ENCODE peak calls at places on chromosomes 4 and X, in nine cellular contexts. One of them, this sample, is unnamed.

GRCh38 chr4:154208424-154208823 is 283.2 kb downstream of the DCHS2 start:
- DNase-seq in astrocyte: no peak
- DNase-seq in activated T-helper 9 cell treated with anti-CD3 and anti-CD28 coated beads, Interleukin-2, amount 50 U/mL, for 16 hours: no peak
- DNase-seq in stimulated activated CD4-positive, alpha-beta T cell treated with anti-CD3 and anti-CD28 coated beads, Interleukin-12 subunit alpha, Interleukin-12 subunit beta, amount 100 ng/mL, for 24 hours: no peak
- DNase-seq in H9: peak; percentile 89
- DNase-seq in RPMI8226: no peak
- DNase-seq in bronchial epithelial cell: peak; percentile 54
- DNase-seq in GM12878: no peak
- DNase-seq in Right ventricle myocardium superior: no peak
- DNase-seq in this sample: no peak

GRCh38 chrX:110188701-110189558 is 129.0 kb downstream of the AMMECR1 start:
- DNase-seq in activated T-helper 9 cell treated with anti-CD3 and anti-CD28 coated beads, Interleukin-2, amount 50 U/mL, for 16 hours: no peak
- DNase-seq in GM12878: no peak
- DNase-seq in Right ventricle myocardium superior: no peak
- DNase-seq in H9: no peak
- DNase-seq in astrocyte: no peak
- DNase-seq in RPMI8226: no peak
- DNase-seq in bronchial epithelial cell: no peak
- DNase-seq in stimulated activated CD4-positive, alpha-beta T cell treated with anti-CD3 and anti-CD28 coated beads, Interleukin-12 subunit alpha, Interleukin-12 subunit beta, amount 100 ng/mL, for 24 hours: no peak
- DNase-seq in this sample: no peak

GRCh38 chrX:47145408-47146120 is 543 bp downstream of the RBM10 start:
- DNase-seq in stimulated activated CD4-positive, alpha-beta T cell treated with anti-CD3 and anti-CD28 coated beads, Interleukin-12 subunit alpha, Interleukin-12 subunit beta, amount 100 ng/mL, for 24 hours: no peak
- DNase-seq in RPMI8226: no peak
- DNase-seq in activated T-helper 9 cell treated with anti-CD3 and anti-CD28 coated beads, Interleukin-2, amount 50 U/mL, for 16 hours: no peak
- DNase-seq in bronchial epithelial cell: no peak
- DNase-seq in Right ventricle myocardium superior: no peak
- DNase-seq in H9: no peak
- DNase-seq in astrocyte: no peak
- DNase-seq in GM12878: no peak
- DNase-seq in this sample: no peak

GRCh38 chr4:90057091-90057490 is 70.1 kb upstream of the CCSER1 start:
- DNase-seq in RPMI8226: no peak
- DNase-seq in stimulated activated CD4-positive, alpha-beta T cell treated with anti-CD3 and anti-CD28 coated beads, Interleukin-12 subunit alpha, Interleukin-12 subunit beta, amount 100 ng/mL, for 24 hours: no peak
- DNase-seq in H9: no peak
- DNase-seq in activated T-helper 9 cell treated with anti-CD3 and anti-CD28 coated beads, Interleukin-2, amount 50 U/mL, for 16 hours: no peak
- DNase-seq in bronchial epithelial cell: no peak
- DNase-seq in astrocyte: no peak
- DNase-seq in GM12878: no peak
- DNase-seq in Right ventricle myocardium superior: no peak
- DNase-seq in this sample: no peak

GRCh38 chr4:67288964-67289363 is 256.3 kb downstream of the CENPC start:
- DNase-seq in Right ventricle myocardium superior: no peak
- DNase-seq in bronchial epithelial cell: peak; percentile 3
- DNase-seq in stimulated activated CD4-positive, alpha-beta T cell treated with anti-CD3 and anti-CD28 coated beads, Interleukin-12 subunit alpha, Interleukin-12 subunit beta, amount 100 ng/mL, for 24 hours: peak; percentile 15
- DNase-seq in H9: peak; percentile 57
- DNase-seq in GM12878: no peak
- DNase-seq in astrocyte: no peak
- DNase-seq in activated T-helper 9 cell treated with anti-CD3 and anti-CD28 coated beads, Interleukin-2, amount 50 U/mL, for 16 hours: no peak
- DNase-seq in RPMI8226: peak; percentile 16
- DNase-seq in this sample: peak; percentile 45

GRCh38 chrX:17633546-17633945 is 103.7 kb upstream of the SCML1 start:
- DNase-seq in bronchial epithelial cell: no peak
- DNase-seq in activated T-helper 9 cell treated with anti-CD3 and anti-CD28 coated beads, Interleukin-2, amount 50 U/mL, for 16 hours: no peak
- DNase-seq in astrocyte: no peak
- DNase-seq in stimulated activated CD4-positive, alpha-beta T cell treated with anti-CD3 and anti-CD28 coated beads, Interleukin-12 subunit alpha, Interleukin-12 subunit beta, amount 100 ng/mL, for 24 hours: no peak
- DNase-seq in GM12878: no peak
- DNase-seq in RPMI8226: no peak
- DNase-seq in Right ventricle myocardium superior: no peak
- DNase-seq in H9: no peak
- DNase-seq in this sample: no peak

GRCh38 chrX:45849261-45849660 is 648.6 kb upstream of the DIPK2B start:
- DNase-seq in H9: no peak
- DNase-seq in bronchial epithelial cell: peak; percentile 84
- DNase-seq in astrocyte: peak; percentile 89
- DNase-seq in GM12878: no peak
- DNase-seq in RPMI8226: peak; percentile 58
- DNase-seq in Right ventricle myocardium superior: no peak
- DNase-seq in stimulated activated CD4-positive, alpha-beta T cell treated with anti-CD3 and anti-CD28 coated beads, Interleukin-12 subunit alpha, Interleukin-12 subunit beta, amount 100 ng/mL, for 24 hours: no peak
- DNase-seq in activated T-helper 9 cell treated with anti-CD3 and anti-CD28 coated beads, Interleukin-2, amount 50 U/mL, for 16 hours: no peak
- DNase-seq in this sample: no peak

GRCh38 chr4:78784255-78784654 is 8.1 kb downstream of the BMP2K start:
- DNase-seq in Right ventricle myocardium superior: no peak
- DNase-seq in H9: no peak
- DNase-seq in RPMI8226: no peak
- DNase-seq in activated T-helper 9 cell treated with anti-CD3 and anti-CD28 coated beads, Interleukin-2, amount 50 U/mL, for 16 hours: no peak
- DNase-seq in astrocyte: peak; percentile 95
- DNase-seq in stimulated activated CD4-positive, alpha-beta T cell treated with anti-CD3 and anti-CD28 coated beads, Interleukin-12 subunit alpha, Interleukin-12 subunit beta, amount 100 ng/mL, for 24 hours: no peak
- DNase-seq in bronchial epithelial cell: peak; percentile 27
- DNase-seq in GM12878: no peak
- DNase-seq in this sample: no peak

GRCh38 chr4:47209833-47210232 is 178.5 kb downstream of the GABRB1 start:
- DNase-seq in stimulated activated CD4-positive, alpha-beta T cell treated with anti-CD3 and anti-CD28 coated beads, Interleukin-12 subunit alpha, Interleukin-12 subunit beta, amount 100 ng/mL, for 24 hours: no peak
- DNase-seq in GM12878: no peak
- DNase-seq in astrocyte: peak; percentile 92
- DNase-seq in activated T-helper 9 cell treated with anti-CD3 and anti-CD28 coated beads, Interleukin-2, amount 50 U/mL, for 16 hours: no peak
- DNase-seq in bronchial epithelial cell: peak; percentile 69
- DNase-seq in Right ventricle myocardium superior: no peak
- DNase-seq in H9: no peak
- DNase-seq in RPMI8226: no peak
- DNase-seq in this sample: no peak

GRCh38 chr4:114807759-114808404 is 209.3 kb downstream of the UGT8 start:
- DNase-seq in Right ventricle myocardium superior: peak; percentile 31
- DNase-seq in H9: peak; percentile 71
- DNase-seq in RPMI8226: peak; percentile 37
- DNase-seq in activated T-helper 9 cell treated with anti-CD3 and anti-CD28 coated beads, Interleukin-2, amount 50 U/mL, for 16 hours: peak; percentile 1
- DNase-seq in bronchial epithelial cell: peak; percentile 26
- DNase-seq in astrocyte: no peak
- DNase-seq in stimulated activated CD4-positive, alpha-beta T cell treated with anti-CD3 and anti-CD28 coated beads, Interleukin-12 subunit alpha, Interleukin-12 subunit beta, amount 100 ng/mL, for 24 hours: peak; percentile 3
- DNase-seq in GM12878: no peak
- DNase-seq in this sample: peak; percentile 65

GRCh38 chr4:10457255-10457801 is at the start of gene ZNF518B:
- DNase-seq in bronchial epithelial cell: peak; percentile 42
- DNase-seq in Right ventricle myocardium superior: peak; percentile 85
- DNase-seq in astrocyte: peak; percentile 31
- DNase-seq in RPMI8226: peak; percentile 73
- DNase-seq in GM12878: no peak
- DNase-seq in activated T-helper 9 cell treated with anti-CD3 and anti-CD28 coated beads, Interleukin-2, amount 50 U/mL, for 16 hours: peak; percentile 70
- DNase-seq in stimulated activated CD4-positive, alpha-beta T cell treated with anti-CD3 and anti-CD28 coated beads, Interleukin-12 subunit alpha, Interleukin-12 subunit beta, amount 100 ng/mL, for 24 hours: peak; percentile 63
- DNase-seq in H9: peak; percentile 74
- DNase-seq in this sample: peak; percentile 84

GRCh38 chr4:147741190-147741788 is 9.4 kb downstream of the ARHGAP10 start:
- DNase-seq in H9: no peak
- DNase-seq in stimulated activated CD4-positive, alpha-beta T cell treated with anti-CD3 and anti-CD28 coated beads, Interleukin-12 subunit alpha, Interleukin-12 subunit beta, amount 100 ng/mL, for 24 hours: no peak
- DNase-seq in Right ventricle myocardium superior: no peak
- DNase-seq in RPMI8226: no peak
- DNase-seq in bronchial epithelial cell: no peak
- DNase-seq in astrocyte: peak; percentile 88
- DNase-seq in GM12878: no peak
- DNase-seq in activated T-helper 9 cell treated with anti-CD3 and anti-CD28 coated beads, Interleukin-2, amount 50 U/mL, for 16 hours: no peak
- DNase-seq in this sample: no peak

GRCh38 chr4:8777320-8778196 is 94.1 kb downstream of the HMX1 start:
- DNase-seq in bronchial epithelial cell: no peak
- DNase-seq in activated T-helper 9 cell treated with anti-CD3 and anti-CD28 coated beads, Interleukin-2, amount 50 U/mL, for 16 hours: no peak
- DNase-seq in stimulated activated CD4-positive, alpha-beta T cell treated with anti-CD3 and anti-CD28 coated beads, Interleukin-12 subunit alpha, Interleukin-12 subunit beta, amount 100 ng/mL, for 24 hours: no peak
- DNase-seq in H9: no peak
- DNase-seq in Right ventricle myocardium superior: peak; percentile 25
- DNase-seq in RPMI8226: no peak
- DNase-seq in GM12878: no peak
- DNase-seq in astrocyte: no peak
- DNase-seq in this sample: no peak

GRCh38 chrX:8987672-8988250 is 46.2 kb downstream of the FAM9B start:
- DNase-seq in activated T-helper 9 cell treated with anti-CD3 and anti-CD28 coated beads, Interleukin-2, amount 50 U/mL, for 16 hours: no peak
- DNase-seq in stimulated activated CD4-positive, alpha-beta T cell treated with anti-CD3 and anti-CD28 coated beads, Interleukin-12 subunit alpha, Interleukin-12 subunit beta, amount 100 ng/mL, for 24 hours: no peak
- DNase-seq in RPMI8226: peak; percentile 7
- DNase-seq in Right ventricle myocardium superior: no peak
- DNase-seq in astrocyte: no peak
- DNase-seq in bronchial epithelial cell: no peak
- DNase-seq in GM12878: no peak
- DNase-seq in H9: no peak
- DNase-seq in this sample: peak; percentile 0

GRCh38 chr4:7066493-7066892 is 1.4 kb downstream of the GRPEL1 start:
- DNase-seq in bronchial epithelial cell: no peak
- DNase-seq in H9: no peak
- DNase-seq in stimulated activated CD4-positive, alpha-beta T cell treated with anti-CD3 and anti-CD28 coated beads, Interleukin-12 subunit alpha, Interleukin-12 subunit beta, amount 100 ng/mL, for 24 hours: no peak
- DNase-seq in activated T-helper 9 cell treated with anti-CD3 and anti-CD28 coated beads, Interleukin-2, amount 50 U/mL, for 16 hours: no peak
- DNase-seq in Right ventricle myocardium superior: peak; percentile 4
- DNase-seq in RPMI8226: no peak
- DNase-seq in GM12878: no peak
- DNase-seq in astrocyte: no peak
- DNase-seq in this sample: no peak

GRCh38 chrX:132730266-132730665 is 228.2 kb downstream of the HS6ST2 start:
- DNase-seq in activated T-helper 9 cell treated with anti-CD3 and anti-CD28 coated beads, Interleukin-2, amount 50 U/mL, for 16 hours: no peak
- DNase-seq in astrocyte: no peak
- DNase-seq in Right ventricle myocardium superior: no peak
- DNase-seq in GM12878: no peak
- DNase-seq in bronchial epithelial cell: no peak
- DNase-seq in RPMI8226: no peak
- DNase-seq in stimulated activated CD4-positive, alpha-beta T cell treated with anti-CD3 and anti-CD28 coated beads, Interleukin-12 subunit alpha, Interleukin-12 subunit beta, amount 100 ng/mL, for 24 hours: no peak
- DNase-seq in H9: no peak
- DNase-seq in this sample: no peak

GRCh38 chrX:136711147-136711546 is 63.2 kb downstream of the CD40LG start:
- DNase-seq in astrocyte: no peak
- DNase-seq in stimulated activated CD4-positive, alpha-beta T cell treated with anti-CD3 and anti-CD28 coated beads, Interleukin-12 subunit alpha, Interleukin-12 subunit beta, amount 100 ng/mL, for 24 hours: no peak
- DNase-seq in Right ventricle myocardium superior: no peak
- DNase-seq in H9: peak; percentile 34
- DNase-seq in activated T-helper 9 cell treated with anti-CD3 and anti-CD28 coated beads, Interleukin-2, amount 50 U/mL, for 16 hours: no peak
- DNase-seq in GM12878: no peak
- DNase-seq in RPMI8226: peak; percentile 5
- DNase-seq in bronchial epithelial cell: peak; percentile 33
- DNase-seq in this sample: peak; percentile 53

GRCh38 chr4:110609044-110609750 is 13.7 kb downstream of the PITX2 start:
- DNase-seq in Right ventricle myocardium superior: no peak
- DNase-seq in astrocyte: no peak
- DNase-seq in H9: no peak
- DNase-seq in GM12878: no peak
- DNase-seq in RPMI8226: no peak
- DNase-seq in activated T-helper 9 cell treated with anti-CD3 and anti-CD28 coated beads, Interleukin-2, amount 50 U/mL, for 16 hours: no peak
- DNase-seq in bronchial epithelial cell: no peak
- DNase-seq in stimulated activated CD4-positive, alpha-beta T cell treated with anti-CD3 and anti-CD28 coated beads, Interleukin-12 subunit alpha, Interleukin-12 subunit beta, amount 100 ng/mL, for 24 hours: no peak
- DNase-seq in this sample: no peak

GRCh38 chrX:55127692-55128091 is 38.9 kb downstream of the PAGE2 start:
- DNase-seq in RPMI8226: no peak
- DNase-seq in Right ventricle myocardium superior: no peak
- DNase-seq in astrocyte: no peak
- DNase-seq in GM12878: no peak
- DNase-seq in bronchial epithelial cell: peak; percentile 40
- DNase-seq in stimulated activated CD4-positive, alpha-beta T cell treated with anti-CD3 and anti-CD28 coated beads, Interleukin-12 subunit alpha, Interleukin-12 subunit beta, amount 100 ng/mL, for 24 hours: no peak
- DNase-seq in H9: no peak
- DNase-seq in activated T-helper 9 cell treated with anti-CD3 and anti-CD28 coated beads, Interleukin-2, amount 50 U/mL, for 16 hours: no peak
- DNase-seq in this sample: no peak

GRCh38 chrX:10542549-10542948 is 77.8 kb downstream of the MID1 start:
- DNase-seq in RPMI8226: no peak
- DNase-seq in GM12878: no peak
- DNase-seq in Right ventricle myocardium superior: no peak
- DNase-seq in H9: no peak
- DNase-seq in astrocyte: no peak
- DNase-seq in activated T-helper 9 cell treated with anti-CD3 and anti-CD28 coated beads, Interleukin-2, amount 50 U/mL, for 16 hours: no peak
- DNase-seq in stimulated activated CD4-positive, alpha-beta T cell treated with anti-CD3 and anti-CD28 coated beads, Interleukin-12 subunit alpha, Interleukin-12 subunit beta, amount 100 ng/mL, for 24 hours: no peak
- DNase-seq in bronchial epithelial cell: no peak
- DNase-seq in this sample: no peak

GRCh38 chr4:169963998-169964397 is 62.2 kb downstream of the MFAP3L start:
- DNase-seq in H9: no peak
- DNase-seq in GM12878: no peak
- DNase-seq in RPMI8226: no peak
- DNase-seq in Right ventricle myocardium superior: no peak
- DNase-seq in bronchial epithelial cell: no peak
- DNase-seq in stimulated activated CD4-positive, alpha-beta T cell treated with anti-CD3 and anti-CD28 coated beads, Interleukin-12 subunit alpha, Interleukin-12 subunit beta, amount 100 ng/mL, for 24 hours: no peak
- DNase-seq in astrocyte: peak; percentile 15
- DNase-seq in activated T-helper 9 cell treated with anti-CD3 and anti-CD28 coated beads, Interleukin-2, amount 50 U/mL, for 16 hours: no peak
- DNase-seq in this sample: no peak

GRCh38 chr4:134540588-134540987 is 339.0 kb upstream of the PABPC4L start:
- DNase-seq in Right ventricle myocardium superior: no peak
- DNase-seq in H9: no peak
- DNase-seq in astrocyte: no peak
- DNase-seq in bronchial epithelial cell: no peak
- DNase-seq in RPMI8226: no peak
- DNase-seq in stimulated activated CD4-positive, alpha-beta T cell treated with anti-CD3 and anti-CD28 coated beads, Interleukin-12 subunit alpha, Interleukin-12 subunit beta, amount 100 ng/mL, for 24 hours: no peak
- DNase-seq in activated T-helper 9 cell treated with anti-CD3 and anti-CD28 coated beads, Interleukin-2, amount 50 U/mL, for 16 hours: no peak
- DNase-seq in GM12878: no peak
- DNase-seq in this sample: no peak

GRCh38 chr4:109739547-109739946 is 9.7 kb upstream of the PLA2G12A start:
- DNase-seq in bronchial epithelial cell: peak; percentile 29
- DNase-seq in astrocyte: no peak
- DNase-seq in H9: no peak
- DNase-seq in GM12878: no peak
- DNase-seq in stimulated activated CD4-positive, alpha-beta T cell treated with anti-CD3 and anti-CD28 coated beads, Interleukin-12 subunit alpha, Interleukin-12 subunit beta, amount 100 ng/mL, for 24 hours: no peak
- DNase-seq in Right ventricle myocardium superior: no peak
- DNase-seq in RPMI8226: no peak
- DNase-seq in activated T-helper 9 cell treated with anti-CD3 and anti-CD28 coated beads, Interleukin-2, amount 50 U/mL, for 16 hours: no peak
- DNase-seq in this sample: no peak

GRCh38 chr4:108619372-108620100 is 840 bp upstream of the RPL34 start:
- DNase-seq in stimulated activated CD4-positive, alpha-beta T cell treated with anti-CD3 and anti-CD28 coated beads, Interleukin-12 subunit alpha, Interleukin-12 subunit beta, amount 100 ng/mL, for 24 hours: peak; percentile 30
- DNase-seq in H9: no peak
- DNase-seq in activated T-helper 9 cell treated with anti-CD3 and anti-CD28 coated beads, Interleukin-2, amount 50 U/mL, for 16 hours: peak; percentile 9
- DNase-seq in Right ventricle myocardium superior: no peak
- DNase-seq in astrocyte: no peak
- DNase-seq in GM12878: no peak
- DNase-seq in bronchial epithelial cell: no peak
- DNase-seq in RPMI8226: no peak
- DNase-seq in this sample: no peak

GRCh38 chrX:12657881-12658280 is 133.3 kb upstream of the PRPS2 start:
- DNase-seq in RPMI8226: no peak
- DNase-seq in H9: no peak
- DNase-seq in Right ventricle myocardium superior: no peak
- DNase-seq in activated T-helper 9 cell treated with anti-CD3 and anti-CD28 coated beads, Interleukin-2, amount 50 U/mL, for 16 hours: no peak
- DNase-seq in stimulated activated CD4-positive, alpha-beta T cell treated with anti-CD3 and anti-CD28 coated beads, Interleukin-12 subunit alpha, Interleukin-12 subunit beta, amount 100 ng/mL, for 24 hours: no peak
- DNase-seq in bronchial epithelial cell: no peak
- DNase-seq in astrocyte: no peak
- DNase-seq in GM12878: peak; percentile 13
- DNase-seq in this sample: peak; percentile 46

GRCh38 chrX:105874790-105875189 is 52.5 kb downstream of the NRK start:
- DNase-seq in GM12878: no peak
- DNase-seq in RPMI8226: no peak
- DNase-seq in stimulated activated CD4-positive, alpha-beta T cell treated with anti-CD3 and anti-CD28 coated beads, Interleukin-12 subunit alpha, Interleukin-12 subunit beta, amount 100 ng/mL, for 24 hours: no peak
- DNase-seq in astrocyte: no peak
- DNase-seq in Right ventricle myocardium superior: no peak
- DNase-seq in H9: no peak
- DNase-seq in bronchial epithelial cell: no peak
- DNase-seq in activated T-helper 9 cell treated with anti-CD3 and anti-CD28 coated beads, Interleukin-2, amount 50 U/mL, for 16 hours: no peak
- DNase-seq in this sample: no peak

GRCh38 chrX:17414057-17414658 is 39.2 kb downstream of the NHS start:
- DNase-seq in bronchial epithelial cell: peak; percentile 64
- DNase-seq in stimulated activated CD4-positive, alpha-beta T cell treated with anti-CD3 and anti-CD28 coated beads, Interleukin-12 subunit alpha, Interleukin-12 subunit beta, amount 100 ng/mL, for 24 hours: no peak
- DNase-seq in GM12878: no peak
- DNase-seq in astrocyte: no peak
- DNase-seq in H9: no peak
- DNase-seq in Right ventricle myocardium superior: no peak
- DNase-seq in activated T-helper 9 cell treated with anti-CD3 and anti-CD28 coated beads, Interleukin-2, amount 50 U/mL, for 16 hours: no peak
- DNase-seq in RPMI8226: no peak
- DNase-seq in this sample: no peak

GRCh38 chrX:86455495-86455894 is 307.2 kb downstream of the DACH2 start:
- DNase-seq in GM12878: no peak
- DNase-seq in astrocyte: no peak
- DNase-seq in activated T-helper 9 cell treated with anti-CD3 and anti-CD28 coated beads, Interleukin-2, amount 50 U/mL, for 16 hours: no peak
- DNase-seq in stimulated activated CD4-positive, alpha-beta T cell treated with anti-CD3 and anti-CD28 coated beads, Interleukin-12 subunit alpha, Interleukin-12 subunit beta, amount 100 ng/mL, for 24 hours: no peak
- DNase-seq in bronchial epithelial cell: no peak
- DNase-seq in RPMI8226: no peak
- DNase-seq in Right ventricle myocardium superior: no peak
- DNase-seq in H9: no peak
- DNase-seq in this sample: no peak

GRCh38 chr4:169398294-169398693 is 127.5 kb upstream of the SH3RF1 start:
- DNase-seq in bronchial epithelial cell: peak; percentile 62
- DNase-seq in activated T-helper 9 cell treated with anti-CD3 and anti-CD28 coated beads, Interleukin-2, amount 50 U/mL, for 16 hours: no peak
- DNase-seq in stimulated activated CD4-positive, alpha-beta T cell treated with anti-CD3 and anti-CD28 coated beads, Interleukin-12 subunit alpha, Interleukin-12 subunit beta, amount 100 ng/mL, for 24 hours: no peak
- DNase-seq in Right ventricle myocardium superior: no peak
- DNase-seq in H9: no peak
- DNase-seq in astrocyte: peak; percentile 90
- DNase-seq in RPMI8226: no peak
- DNase-seq in GM12878: no peak
- DNase-seq in this sample: no peak

GRCh38 chrX:5236096-5236495 is 992.6 kb downstream of the NLGN4X start:
- DNase-seq in H9: peak; percentile 49
- DNase-seq in astrocyte: no peak
- DNase-seq in activated T-helper 9 cell treated with anti-CD3 and anti-CD28 coated beads, Interleukin-2, amount 50 U/mL, for 16 hours: no peak
- DNase-seq in RPMI8226: no peak
- DNase-seq in GM12878: no peak
- DNase-seq in stimulated activated CD4-positive, alpha-beta T cell treated with anti-CD3 and anti-CD28 coated beads, Interleukin-12 subunit alpha, Interleukin-12 subunit beta, amount 100 ng/mL, for 24 hours: no peak
- DNase-seq in bronchial epithelial cell: no peak
- DNase-seq in Right ventricle myocardium superior: no peak
- DNase-seq in this sample: no peak

GRCh38 chr4:158496030-158496741 is 25.5 kb upstream of the RXFP1 start:
- DNase-seq in Right ventricle myocardium superior: peak; percentile 48
- DNase-seq in H9: peak; percentile 58
- DNase-seq in astrocyte: no peak
- DNase-seq in GM12878: no peak
- DNase-seq in bronchial epithelial cell: peak; percentile 40
- DNase-seq in RPMI8226: peak; percentile 17
- DNase-seq in stimulated activated CD4-positive, alpha-beta T cell treated with anti-CD3 and anti-CD28 coated beads, Interleukin-12 subunit alpha, Interleukin-12 subunit beta, amount 100 ng/mL, for 24 hours: peak; percentile 22
- DNase-seq in activated T-helper 9 cell treated with anti-CD3 and anti-CD28 coated beads, Interleukin-2, amount 50 U/mL, for 16 hours: no peak
- DNase-seq in this sample: peak; percentile 34

This sample was measured in GM12865.